ENCODE peak calls at places on chromosomes 4 and X, in four cellular contexts. One of them, this sample, is unnamed.

GRCh38 chrX:75278991-75279390 is 5.1 kb downstream of the UPRT start:
- DNase-seq in A549: no peak
- DNase-seq in GM12878: no peak
- DNase-seq in HepG2: no peak
- DNase-seq in this sample: no peak

GRCh38 chr4:7073526-7074390 is 5.9 kb upstream of the GRPEL1 start:
- DNase-seq in HepG2: peak
- DNase-seq in A549: peak
- DNase-seq in GM12878: no peak
- DNase-seq in this sample: peak

GRCh38 chrX:78199851-78200250 is 60.4 kb upstream of the TAF9B start:
- DNase-seq in GM12878: no peak
- DNase-seq in HepG2: peak
- DNase-seq in A549: peak
- DNase-seq in this sample: peak

GRCh38 chr4:138175337-138175794 is 66.8 kb downstream of the SLC7A11 start:
- DNase-seq in A549: no peak
- DNase-seq in GM12878: no peak
- DNase-seq in HepG2: no peak
- DNase-seq in this sample: no peak

GRCh38 chr4:109826719-109827118 is 1.1 kb upstream of the RRH start:
- DNase-seq in HepG2: no peak
- DNase-seq in GM12878: no peak
- DNase-seq in A549: no peak
- DNase-seq in this sample: peak

GRCh38 chrX:23953908-23954269 is 46.1 kb downstream of the CXorf58 start:
- DNase-seq in A549: no peak
- DNase-seq in GM12878: no peak
- DNase-seq in HepG2: no peak
- DNase-seq in this sample: no peak

GRCh38 chr4:173243321-173243720 is 74.7 kb downstream of the GALNT7 start:
- DNase-seq in HepG2: no peak
- DNase-seq in GM12878: no peak
- DNase-seq in A549: peak
- DNase-seq in this sample: no peak

GRCh38 chr4:78652282-78652876 is 100.8 kb downstream of the ANXA3 start:
- DNase-seq in GM12878: no peak
- DNase-seq in A549: no peak
- DNase-seq in HepG2: no peak
- DNase-seq in this sample: no peak

GRCh38 chr4:31803511-31804195 is 1083.5 kb downstream of the PCDH7 start:
- DNase-seq in GM12878: no peak
- DNase-seq in HepG2: no peak
- DNase-seq in A549: no peak
- DNase-seq in this sample: no peak

GRCh38 chr4:167903291-167903721 is 189.0 kb upstream of the ANXA10 start:
- DNase-seq in HepG2: no peak
- DNase-seq in GM12878: no peak
- DNase-seq in A549: peak
- DNase-seq in this sample: no peak

GRCh38 chrX:48938721-48939416 is 18.5 kb downstream of the OTUD5 start:
- DNase-seq in GM12878: peak
- DNase-seq in A549: no peak
- DNase-seq in HepG2: no peak
- DNase-seq in this sample: no peak

GRCh38 chr4:94870151-94870550 is 112.4 kb downstream of the BMPR1B start:
- DNase-seq in A549: no peak
- DNase-seq in HepG2: no peak
- DNase-seq in GM12878: no peak
- DNase-seq in this sample: no peak

GRCh38 chr4:110681381-110681780 is 58.5 kb upstream of the PITX2 start:
- DNase-seq in A549: no peak
- DNase-seq in GM12878: no peak
- DNase-seq in HepG2: no peak
- DNase-seq in this sample: no peak

GRCh38 chr4:39319678-39320077 is 46.5 kb downstream of the RFC1 start:
- DNase-seq in A549: peak
- DNase-seq in GM12878: no peak
- DNase-seq in HepG2: peak
- DNase-seq in this sample: no peak

GRCh38 chr4:98919996-98920395 is 8.9 kb downstream of the EIF4E start:
- DNase-seq in GM12878: no peak
- DNase-seq in HepG2: no peak
- DNase-seq in A549: no peak
- DNase-seq in this sample: no peak

GRCh38 chr4:89509708-89510269 is 202.2 kb upstream of the GPRIN3 start:
- DNase-seq in HepG2: no peak
- DNase-seq in A549: no peak
- DNase-seq in GM12878: peak
- DNase-seq in this sample: no peak

GRCh38 chr4:6346373-6347110 is 76.9 kb downstream of the WFS1 start:
- DNase-seq in HepG2: no peak
- DNase-seq in A549: no peak
- DNase-seq in GM12878: no peak
- DNase-seq in this sample: no peak

GRCh38 chr4:19776021-19776459 is 475.7 kb upstream of the SLIT2 start:
- DNase-seq in HepG2: no peak
- DNase-seq in GM12878: no peak
- DNase-seq in A549: peak
- DNase-seq in this sample: no peak

GRCh38 chr4:14783011-14783877 is 219.0 kb upstream of the CPEB2 start:
- DNase-seq in A549: no peak
- DNase-seq in HepG2: no peak
- DNase-seq in GM12878: peak
- DNase-seq in this sample: no peak

GRCh38 chr4:114599231-114600065 is 841 bp downstream of the UGT8 start:
- DNase-seq in A549: no peak
- DNase-seq in GM12878: no peak
- DNase-seq in HepG2: no peak
- DNase-seq in this sample: no peak

GRCh38 chr4:123547167-123547817 is 150.7 kb downstream of the SPRY1 start:
- DNase-seq in A549: no peak
- DNase-seq in GM12878: no peak
- DNase-seq in HepG2: no peak
- DNase-seq in this sample: peak

GRCh38 chr4:75344915-75345314 is 169.3 kb downstream of the RCHY1 start:
- DNase-seq in GM12878: no peak
- DNase-seq in A549: no peak
- DNase-seq in HepG2: no peak
- DNase-seq in this sample: no peak

GRCh38 chrX:130770615-130771014 is 132.4 kb downstream of the ENOX2 start:
- DNase-seq in HepG2: no peak
- DNase-seq in A549: no peak
- DNase-seq in GM12878: no peak
- DNase-seq in this sample: no peak

GRCh38 chr4:41600243-41600642 is 62.3 kb downstream of the LIMCH1 start:
- DNase-seq in HepG2: no peak
- DNase-seq in GM12878: no peak
- DNase-seq in A549: no peak
- DNase-seq in this sample: no peak

GRCh38 chr4:186201535-186202230 is 10.3 kb downstream of the CYP4V2 start:
- DNase-seq in A549: peak
- DNase-seq in GM12878: no peak
- DNase-seq in HepG2: peak
- DNase-seq in this sample: peak

GRCh38 chr4:15920723-15921591 is 17.6 kb downstream of the FGFBP1 start:
- DNase-seq in A549: peak
- DNase-seq in GM12878: no peak
- DNase-seq in HepG2: no peak
- DNase-seq in this sample: no peak

GRCh38 chrX:120281761-120282160 is 29.5 kb downstream of the TMEM255A start:
- DNase-seq in A549: no peak
- DNase-seq in HepG2: no peak
- DNase-seq in GM12878: no peak
- DNase-seq in this sample: no peak

GRCh38 chr4:131430302-131430701 is 1718.8 kb upstream of the PCDH10 start:
- DNase-seq in A549: no peak
- DNase-seq in GM12878: no peak
- DNase-seq in HepG2: no peak
- DNase-seq in this sample: no peak

GRCh38 chr4:61997813-61998212 is 797.7 kb downstream of the ADGRL3 start:
- DNase-seq in GM12878: no peak
- DNase-seq in A549: no peak
- DNase-seq in HepG2: no peak
- DNase-seq in this sample: no peak

GRCh38 chrX:7985568-7985967 is 58.4 kb upstream of the PNPLA4 start:
- DNase-seq in HepG2: no peak
- DNase-seq in GM12878: no peak
- DNase-seq in A549: no peak
- DNase-seq in this sample: no peak

GRCh38 chr4:169649545-169650226 is 29.3 kb downstream of the CLCN3 start:
- DNase-seq in HepG2: no peak
- DNase-seq in A549: no peak
- DNase-seq in GM12878: no peak
- DNase-seq in this sample: no peak

GRCh38 chr4:85024671-85025070 is 58.2 kb upstream of the WDFY3 start:
- DNase-seq in GM12878: no peak
- DNase-seq in HepG2: no peak
- DNase-seq in A549: no peak
- DNase-seq in this sample: no peak

GRCh38 chr4:73859614-73860088 is 6.6 kb downstream of the PF4V1 start:
- DNase-seq in GM12878: no peak
- DNase-seq in A549: no peak
- DNase-seq in HepG2: no peak
- DNase-seq in this sample: no peak

GRCh38 chrX:36431819-36432218 is 512.3 kb downstream of the CFAP47 start:
- DNase-seq in HepG2: no peak
- DNase-seq in A549: peak
- DNase-seq in GM12878: no peak
- DNase-seq in this sample: no peak

GRCh38 chrX:153766098-153766817 is 2.2 kb downstream of the PLXNB3 start:
- DNase-seq in GM12878: no peak
- DNase-seq in HepG2: peak
- DNase-seq in A549: no peak
- DNase-seq in this sample: peak

GRCh38 chr4:140238353-140239041 is 84.5 kb upstream of the MAML3 start:
- DNase-seq in HepG2: no peak
- DNase-seq in GM12878: no peak
- DNase-seq in A549: no peak
- DNase-seq in this sample: peak
- TF ChIP-seq POLR2AphosphoS2 in HepG2: no peak
- TF ChIP-seq POLR2AphosphoS2 in GM12878: no peak
- TF ChIP-seq POLR2AphosphoS2 in A549: no peak
- TF ChIP-seq POLR2AphosphoS2 in this sample: no peak

GRCh38 chrX:53440631-53441517 is 6.7 kb upstream of the HSD17B10 start:
- DNase-seq in HepG2: peak
- DNase-seq in GM12878: no peak
- DNase-seq in A549: peak
- DNase-seq in this sample: no peak
- TF ChIP-seq POLR2AphosphoS2 in HepG2: no peak
- TF ChIP-seq POLR2AphosphoS2 in GM12878: no peak
- TF ChIP-seq POLR2AphosphoS2 in A549: no peak
- TF ChIP-seq POLR2AphosphoS2 in this sample: no peak

DNA sequence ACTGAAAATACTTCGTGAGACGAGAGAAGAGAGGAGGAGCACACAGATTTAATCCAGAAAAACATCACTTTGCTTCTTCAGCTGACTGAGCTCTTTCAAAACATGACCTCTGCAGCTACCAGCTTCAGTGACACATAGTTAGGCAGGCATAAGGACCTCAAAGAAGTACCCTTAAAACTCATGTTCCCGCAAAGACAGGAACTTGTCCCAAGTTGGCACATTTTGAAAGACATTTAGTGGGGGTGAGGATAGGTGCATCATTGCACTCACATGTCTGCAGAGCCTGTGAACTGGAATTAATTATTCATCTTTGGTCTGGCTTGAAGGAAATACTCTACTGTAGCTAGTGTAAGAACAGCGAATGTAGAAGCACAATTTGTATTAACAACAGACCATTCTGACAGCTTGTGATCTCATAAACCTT is 221.8 kb downstream of the MGST2 start:
- DNase-seq in GM12878: no peak
- DNase-seq in A549: no peak
- DNase-seq in HepG2: no peak
- DNase-seq in this sample: no peak
- TF ChIP-seq POLR2AphosphoS2 in GM12878: no peak
- TF ChIP-seq POLR2AphosphoS2 in A549: no peak
- TF ChIP-seq POLR2AphosphoS2 in HepG2: no peak
- TF ChIP-seq POLR2AphosphoS2 in this sample: no peak

GRCh38 chrX:66634272-66634671 is 4.6 kb downstream of the EDA2R start:
- DNase-seq in GM12878: no peak
- DNase-seq in HepG2: no peak
- DNase-seq in A549: no peak
- DNase-seq in this sample: no peak

GRCh38 chrX:66632986-66633385 is 5.9 kb downstream of the EDA2R start:
- DNase-seq in GM12878: no peak
- DNase-seq in A549: no peak
- DNase-seq in HepG2: no peak
- DNase-seq in this sample: no peak

GRCh38 chrX:66635360-66635759 is 3.5 kb downstream of the EDA2R start:
- DNase-seq in GM12878: no peak
- DNase-seq in A549: no peak
- DNase-seq in HepG2: no peak
- DNase-seq in this sample: no peak

GRCh38 chrX:66633541-66633940 is 5.3 kb downstream of the EDA2R start:
- DNase-seq in HepG2: no peak
- DNase-seq in A549: no peak
- DNase-seq in GM12878: no peak
- DNase-seq in this sample: no peak

GRCh38 chrX:66638591-66639500 is at the start of gene EDA2R:
- DNase-seq in A549: peak
- DNase-seq in HepG2: peak
- DNase-seq in GM12878: peak
- DNase-seq in this sample: no peak
- TF ChIP-seq POLR2AphosphoS2 in A549: no peak
- TF ChIP-seq POLR2AphosphoS2 in HepG2: no peak
- TF ChIP-seq POLR2AphosphoS2 in GM12878: no peak
- TF ChIP-seq POLR2AphosphoS2 in this sample: no peak

GRCh38 chr4:4383085-4383484 is 3.8 kb upstream of the NSG1 start:
- DNase-seq in A549: no peak
- DNase-seq in HepG2: no peak
- DNase-seq in GM12878: no peak
- DNase-seq in this sample: no peak
- TF ChIP-seq POLR2AphosphoS2 in A549: no peak
- TF ChIP-seq POLR2AphosphoS2 in HepG2: no peak
- TF ChIP-seq POLR2AphosphoS2 in GM12878: no peak
- TF ChIP-seq POLR2AphosphoS2 in this sample: no peak

DNA sequence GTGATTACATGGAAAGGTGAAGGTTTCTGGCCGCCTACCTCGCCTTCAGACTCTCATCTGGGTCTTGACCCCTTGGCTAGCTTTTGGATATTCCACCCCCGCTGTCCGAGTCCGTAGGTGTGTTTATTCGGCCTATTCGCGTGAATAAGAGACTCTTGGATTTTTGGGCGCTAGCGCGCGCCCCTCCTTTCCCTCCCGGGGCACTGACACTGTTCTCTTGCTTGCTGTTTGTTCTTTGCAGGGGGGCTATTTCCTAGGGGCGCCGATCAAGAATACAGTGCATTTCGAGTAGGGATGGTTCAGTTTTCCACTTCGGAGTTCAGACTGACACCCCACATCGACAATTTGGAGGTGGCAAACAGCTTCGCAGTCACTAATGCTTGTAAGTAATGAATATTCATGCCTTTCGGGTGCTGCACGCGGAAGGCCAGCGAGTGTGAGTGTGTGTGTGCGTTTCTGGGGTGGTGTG is 932 bp downstream of the GRIA2 start:
- DNase-seq in GM12878: no peak
- DNase-seq in A549: no peak
- DNase-seq in HepG2: no peak
- DNase-seq in this sample: no peak
- TF ChIP-seq POLR2AphosphoS2 in GM12878: no peak
- TF ChIP-seq POLR2AphosphoS2 in A549: no peak
- TF ChIP-seq POLR2AphosphoS2 in HepG2: no peak
- TF ChIP-seq POLR2AphosphoS2 in this sample: no peak

GRCh38 chrX:118000518-118000917 is 116.1 kb downstream of the KLHL13 start:
- DNase-seq in GM12878: no peak
- DNase-seq in A549: no peak
- DNase-seq in HepG2: no peak
- DNase-seq in this sample: no peak
- TF ChIP-seq POLR2AphosphoS2 in GM12878: no peak
- TF ChIP-seq POLR2AphosphoS2 in A549: no peak
- TF ChIP-seq POLR2AphosphoS2 in HepG2: no peak
- TF ChIP-seq POLR2AphosphoS2 in this sample: no peak